ENCODE peak calls at places on chromosomes 11 and 22, in six cellular contexts. K is fibroblast of lung, Z is lower lobe of right lung, J is heart right ventricle, A is fibroblast of pulmonary artery, L is lung. D is an unnamed sample.

GRCh38 chr11:81644239-81644840 is 1089.3 kb downstream of the FAM181B start:
- DNase-seq in K (peak), Z (no peak), J (no peak), A (peak), L (no peak), D (peak)

GRCh38 chr11:47442514-47442913 is 6.4 kb downstream of the RAPSN start:
- DNase-seq in K (no peak), Z (no peak), J (peak), A (no peak), L (no peak), D (no peak)

GRCh38 chr11:36240178-36240577 is 49.0 kb downstream of the COMMD9 start:
- DNase-seq in K (peak), Z (no peak), J (no peak), A (no peak), L (no peak), D (no peak)

GRCh38 chr11:6301096-6301495 is 19.2 kb downstream of the CAVIN3 start:
- DNase-seq in K (no peak), Z (no peak), J (no peak), A (no peak), L (no peak), D (no peak)

GRCh38 chr22:40431021-40431420 is 60.6 kb downstream of the SGSM3 start:
- DNase-seq in K (no peak), Z (no peak), J (no peak), A (no peak), L (no peak), D (no peak)

GRCh38 chr22:37628830-37629229 is 10.6 kb upstream of the SH3BP1 start:
- DNase-seq in K (no peak), Z (no peak), J (no peak), A (no peak), L (no peak), D (no peak)

GRCh38 chr22:38017272-38017920 is 33.0 kb upstream of the SOX10 start:
- DNase-seq in K (peak), Z (peak), J (peak), A (peak), L (peak), D (peak)

GRCh38 chr11:24932110-24933000 is 435.5 kb downstream of the LUZP2 start:
- DNase-seq in K (no peak), Z (no peak), J (no peak), A (peak), L (no peak), D (no peak)

GRCh38 chr11:128551641-128552335 is 35.6 kb downstream of the ETS1 start:
- DNase-seq in K (no peak), Z (no peak), J (no peak), A (no peak), L (no peak), D (no peak)

GRCh38 chr11:63543711-63544110 is 7.1 kb downstream of the PLAAT4 start:
- DNase-seq in K (no peak), Z (no peak), J (no peak), A (no peak), L (no peak), D (no peak)

GRCh38 chr11:36104660-36104992 is 160.8 kb downstream of the LDLRAD3 start:
- DNase-seq in K (no peak), Z (no peak), J (no peak), A (no peak), L (no peak), D (no peak)

GRCh38 chr11:114832532-114833125 is 154.3 kb downstream of the NXPE2 start:
- DNase-seq in K (no peak), Z (no peak), J (no peak), A (no peak), L (no peak), D (no peak)

GRCh38 chr22:22702159-22702873 is 57.9 kb downstream of the GGTLC2 start:
- DNase-seq in K (no peak), Z (no peak), J (no peak), A (no peak), L (no peak), D (no peak)

GRCh38 chr11:75762885-75763284 is 5.7 kb upstream of the DGAT2 start:
- DNase-seq in K (no peak), Z (no peak), J (no peak), A (peak), L (no peak), D (no peak)

GRCh38 chr11:75759832-75760231 is 8.7 kb upstream of the DGAT2 start:
- DNase-seq in K (no peak), Z (no peak), J (no peak), A (no peak), L (no peak), D (no peak)

GRCh38 chr11:75762158-75762557 is 6.4 kb upstream of the DGAT2 start:
- DNase-seq in K (no peak), Z (no peak), J (no peak), A (no peak), L (no peak), D (no peak)

GRCh38 chr11:75760243-75760642 is 8.3 kb upstream of the DGAT2 start:
- DNase-seq in K (no peak), Z (no peak), J (no peak), A (no peak), L (no peak), D (no peak)

GRCh38 chr11:75760710-75761493 is 7.7 kb upstream of the DGAT2 start:
- DNase-seq in K (peak), Z (no peak), J (no peak), A (peak), L (no peak), D (peak)
- TF ChIP-seq CTCF in K (no peak), Z (no peak), J (no peak), A (no peak), L (no peak), D (no peak)

GRCh38 chr11:289145-289705 is 299 bp downstream of the PGGHG start:
- DNase-seq in K (no peak), Z (no peak), J (no peak), A (no peak), L (no peak), D (no peak)
- H3K4me3 ChIP-seq in K (no peak), Z (peak), J (peak), A (peak), L (peak), D (peak)

DNA sequence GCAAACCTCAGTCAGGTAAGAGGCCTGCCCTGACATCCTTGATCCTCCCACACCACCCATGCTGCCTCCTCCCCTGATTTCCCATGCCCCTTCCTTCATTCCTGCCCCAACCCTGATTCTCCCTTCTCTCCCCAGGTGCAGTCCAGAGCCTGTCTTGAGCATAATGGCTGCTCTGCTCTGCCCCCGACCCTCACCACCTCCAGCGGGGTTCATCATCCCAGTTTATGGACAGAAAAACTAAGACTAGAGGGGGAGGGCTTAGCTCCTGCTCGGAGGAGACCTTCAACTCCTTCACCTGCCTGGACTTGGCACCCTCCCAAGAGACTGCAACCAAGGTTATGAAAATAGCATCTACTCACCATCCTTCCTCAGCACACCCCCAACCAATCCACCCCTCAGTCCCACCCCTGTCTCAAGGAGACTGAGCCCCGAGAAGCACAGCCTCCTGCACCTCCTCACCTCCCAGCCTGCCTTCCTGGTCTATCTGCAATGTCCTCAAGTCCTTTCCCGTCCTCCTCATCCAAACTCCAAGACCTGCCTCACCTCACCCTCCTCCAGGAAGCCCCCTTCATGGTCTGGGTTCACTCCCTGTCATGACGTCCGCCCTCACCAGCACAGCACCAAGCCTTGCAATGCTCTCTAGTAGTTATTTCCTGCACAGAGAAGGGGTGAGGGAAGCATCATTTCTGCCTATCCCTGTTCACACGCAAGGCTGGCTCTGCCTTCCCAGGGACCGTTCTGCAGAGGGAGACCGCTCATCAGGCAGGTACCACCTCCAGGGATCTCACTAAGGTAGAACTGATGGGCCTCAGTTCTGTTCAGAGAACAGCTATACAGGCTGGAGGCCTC is 103.1 kb downstream of the PDE2A start:
- DNase-seq in K (no peak), Z (no peak), J (no peak), A (no peak), L (no peak), D (no peak)
- TF ChIP-seq CTCF in K (no peak), Z (no peak), J (no peak), A (no peak), L (no peak), D (no peak)

DNA sequence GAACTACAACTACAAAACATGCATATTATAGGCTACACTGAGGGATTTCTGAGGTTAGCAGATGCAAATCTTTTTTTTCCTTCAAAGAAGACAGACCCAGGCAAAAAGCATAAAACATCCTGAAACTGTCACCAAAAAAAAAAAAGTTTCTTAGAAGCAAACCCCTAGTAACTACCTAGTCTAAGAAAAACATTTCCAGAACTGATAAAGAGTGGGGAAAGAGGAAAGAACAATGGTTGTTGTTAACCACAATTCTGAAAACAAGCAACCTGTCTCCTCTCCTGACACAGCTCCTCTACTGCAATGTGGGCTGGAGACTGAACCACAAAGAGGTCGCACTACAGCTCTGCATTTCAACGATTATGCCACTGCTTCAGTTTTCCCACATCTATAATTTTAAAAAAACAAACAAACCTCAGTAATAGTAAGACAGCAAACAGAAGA is 15.0 kb downstream of the DENND5A start:
- DNase-seq in K (peak), Z (no peak), J (no peak), A (peak), L (no peak), D (peak)
- H3K4me3 ChIP-seq in K (no peak), Z (no peak), J (no peak), A (no peak), L (no peak), D (no peak)

DNA sequence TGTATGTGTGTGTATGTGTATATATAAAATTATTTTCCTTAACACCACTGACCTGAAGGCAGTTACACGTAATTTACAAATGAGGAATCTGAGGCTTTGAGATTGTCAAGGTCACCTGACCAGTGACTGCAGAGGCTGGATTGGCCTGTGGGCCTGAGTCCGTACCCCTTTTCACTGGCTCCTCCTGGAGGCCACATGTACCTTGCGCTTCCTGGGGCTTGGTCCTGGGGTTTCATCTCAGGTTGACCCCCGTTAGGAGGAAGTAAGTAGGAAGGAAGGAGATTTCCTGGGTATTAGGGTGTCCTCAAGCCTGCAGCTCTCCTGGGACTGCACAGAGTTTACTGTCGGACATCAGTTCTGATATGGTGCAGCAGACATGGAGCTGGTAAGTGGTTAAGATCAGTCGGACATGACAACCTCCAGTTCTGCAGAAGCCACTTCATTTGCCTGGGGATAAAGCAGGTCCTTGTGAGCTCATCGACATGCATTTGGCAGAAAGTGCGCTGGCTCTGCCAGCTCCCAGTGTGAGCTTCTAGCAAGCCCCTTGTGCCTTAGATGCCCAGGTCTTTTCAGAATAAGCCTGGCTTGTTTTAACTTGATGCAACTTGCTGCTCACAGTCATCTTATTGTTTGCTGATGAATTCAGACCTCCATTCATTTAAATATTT is 36.6 kb downstream of the ST3GAL4 start:
- DNase-seq in K (no peak), Z (no peak), J (no peak), A (peak), L (no peak), D (no peak)
- TF ChIP-seq CTCF in K (no peak), Z (peak), J (peak), A (peak), L (no peak), D (peak)

GRCh38 chr22:49771266-49772065 is 56.2 kb downstream of the BRD1 start:
- DNase-seq in K (no peak), Z (peak), J (no peak), A (no peak), L (no peak), D (no peak)
- H3K4me3 ChIP-seq in K (no peak), Z (no peak), J (no peak), A (no peak), L (no peak), D (no peak)

DNA sequence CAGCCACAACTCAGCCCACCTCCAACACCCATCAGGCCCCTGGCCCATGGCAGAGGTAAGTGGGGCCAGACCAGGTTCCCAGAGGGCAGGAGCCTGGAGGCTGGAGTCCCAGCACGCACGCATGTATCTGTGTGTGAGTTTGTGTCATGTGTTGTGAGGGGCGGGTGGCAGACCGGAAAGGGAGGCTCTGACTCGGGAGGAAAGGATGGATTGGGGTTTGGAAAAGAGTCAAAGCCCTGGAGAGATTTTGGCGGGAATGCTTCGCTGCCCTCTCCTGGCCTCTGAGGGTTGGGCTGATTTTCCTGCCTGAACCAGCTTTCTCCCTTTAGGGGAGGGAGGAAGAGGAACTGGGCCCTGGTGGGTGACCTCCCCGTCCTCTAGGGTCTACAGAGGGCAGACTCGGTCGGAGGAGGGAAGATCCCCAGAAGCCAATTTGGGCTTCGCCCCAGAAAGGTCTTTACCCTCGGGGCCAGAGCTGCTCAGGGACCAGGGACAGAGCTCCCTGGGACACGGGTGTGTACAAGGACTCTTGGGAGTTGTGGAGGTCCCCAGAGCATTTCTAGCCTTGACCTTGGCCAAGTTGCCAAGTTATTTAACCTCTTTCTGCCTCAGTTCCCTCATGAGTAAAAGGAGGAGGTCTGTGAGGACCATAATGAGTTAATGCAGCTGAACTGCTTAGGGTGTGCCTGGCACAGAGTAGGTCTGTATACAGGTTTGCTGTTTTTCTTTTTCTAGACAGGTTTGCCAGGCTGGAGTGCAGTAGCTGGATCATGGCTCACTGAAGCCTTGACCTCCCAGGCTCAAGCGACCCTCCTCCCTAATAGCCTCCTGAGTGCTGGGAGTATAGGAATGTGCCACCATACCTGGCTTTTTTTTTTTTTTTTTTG is 6.9 kb downstream of the C11orf68 start:
- DNase-seq in K (peak), Z (no peak), J (no peak), A (peak), L (peak), D (peak)
- TF ChIP-seq CTCF in K (peak), Z (peak), J (peak), A (peak), L (no peak), D (peak)

D was measured in astrocyte of the spinal cord.